ENCODE peak calls at places on chromosomes 3 and 15, in eight cellular contexts. One of them, this sample, is unnamed. For H3K4me1 and H3K9me3, the result is how much of the 10 kb centered on the place peaks cover.

GRCh38 chr3:173789530-173789929 is 392.0 kb downstream of the NLGN1 start:
- DNase-seq in K562: no peak
- DNase-seq in neural progenitor cell: no peak
- DNase-seq in heart left ventricle: no peak
- DNase-seq in fibroblast of lung: peak
- DNase-seq in vagina: no peak
- DNase-seq in prostate gland: no peak
- DNase-seq in PC-9: no peak
- DNase-seq in this sample: no peak

GRCh38 chr3:127090218-127091160 is 102.4 kb upstream of the PRR23E start:
- DNase-seq in PC-9: no peak
- DNase-seq in prostate gland: no peak
- DNase-seq in vagina: no peak
- DNase-seq in K562: no peak
- DNase-seq in heart left ventricle: peak
- DNase-seq in fibroblast of lung: no peak
- DNase-seq in neural progenitor cell: no peak
- DNase-seq in this sample: no peak

GRCh38 chr15:62068071-62068786 is 1.5 kb downstream of the C2CD4A start:
- DNase-seq in PC-9: peak
- DNase-seq in vagina: no peak
- DNase-seq in fibroblast of lung: peak
- DNase-seq in K562: peak
- DNase-seq in prostate gland: peak
- DNase-seq in heart left ventricle: peak
- DNase-seq in neural progenitor cell: peak
- DNase-seq in this sample: peak

GRCh38 chr3:52606373-52607085 is 70.1 kb downstream of the UQCC5 start:
- DNase-seq in prostate gland: peak
- DNase-seq in K562: no peak
- DNase-seq in fibroblast of lung: peak
- DNase-seq in heart left ventricle: no peak
- DNase-seq in PC-9: peak
- DNase-seq in neural progenitor cell: no peak
- DNase-seq in vagina: no peak
- DNase-seq in this sample: peak

GRCh38 chr3:122745365-122746021 is 48.1 kb downstream of the HSPBAP1 start:
- DNase-seq in K562: no peak
- DNase-seq in fibroblast of lung: peak
- DNase-seq in vagina: no peak
- DNase-seq in neural progenitor cell: no peak
- DNase-seq in PC-9: no peak
- DNase-seq in heart left ventricle: no peak
- DNase-seq in prostate gland: no peak
- DNase-seq in this sample: no peak

GRCh38 chr3:31802981-31803380 is 178.1 kb downstream of the OSBPL10 start:
- DNase-seq in fibroblast of lung: no peak
- DNase-seq in vagina: no peak
- DNase-seq in PC-9: no peak
- DNase-seq in prostate gland: no peak
- DNase-seq in neural progenitor cell: no peak
- DNase-seq in heart left ventricle: no peak
- DNase-seq in K562: no peak
- DNase-seq in this sample: no peak

GRCh38 chr3:133474251-133474801 is 74.5 kb downstream of the BFSP2 start:
- DNase-seq in prostate gland: peak
- DNase-seq in PC-9: no peak
- DNase-seq in fibroblast of lung: peak
- DNase-seq in vagina: no peak
- DNase-seq in K562: no peak
- DNase-seq in neural progenitor cell: peak
- DNase-seq in heart left ventricle: peak
- DNase-seq in this sample: peak

GRCh38 chr3:49799761-49800160 is at the start of gene CDHR4:
- DNase-seq in vagina: no peak
- DNase-seq in PC-9: peak
- DNase-seq in K562: no peak
- DNase-seq in neural progenitor cell: no peak
- DNase-seq in prostate gland: no peak
- DNase-seq in heart left ventricle: no peak
- DNase-seq in fibroblast of lung: peak
- DNase-seq in this sample: no peak

GRCh38 chr3:190024912-190025311 is 95.8 kb downstream of the P3H2 start:
- DNase-seq in PC-9: no peak
- DNase-seq in K562: no peak
- DNase-seq in fibroblast of lung: peak
- DNase-seq in heart left ventricle: no peak
- DNase-seq in neural progenitor cell: no peak
- DNase-seq in prostate gland: no peak
- DNase-seq in vagina: no peak
- DNase-seq in this sample: no peak

GRCh38 chr3:46950661-46951241 is 25.8 kb downstream of the CCDC12 start:
- DNase-seq in K562: no peak
- DNase-seq in fibroblast of lung: no peak
- DNase-seq in PC-9: no peak
- DNase-seq in neural progenitor cell: no peak
- DNase-seq in prostate gland: no peak
- DNase-seq in vagina: no peak
- DNase-seq in heart left ventricle: no peak
- DNase-seq in this sample: no peak
- H3K4me1 ChIP-seq in K562: half or more
- H3K4me1 ChIP-seq in fibroblast of lung: under half
- H3K4me1 ChIP-seq in PC-9: under half
- H3K4me1 ChIP-seq in neural progenitor cell: under half
- H3K4me1 ChIP-seq in prostate gland: under half
- H3K4me1 ChIP-seq in vagina: half or more
- H3K4me1 ChIP-seq in heart left ventricle: under half
- H3K4me1 ChIP-seq in this sample: half or more

DNA sequence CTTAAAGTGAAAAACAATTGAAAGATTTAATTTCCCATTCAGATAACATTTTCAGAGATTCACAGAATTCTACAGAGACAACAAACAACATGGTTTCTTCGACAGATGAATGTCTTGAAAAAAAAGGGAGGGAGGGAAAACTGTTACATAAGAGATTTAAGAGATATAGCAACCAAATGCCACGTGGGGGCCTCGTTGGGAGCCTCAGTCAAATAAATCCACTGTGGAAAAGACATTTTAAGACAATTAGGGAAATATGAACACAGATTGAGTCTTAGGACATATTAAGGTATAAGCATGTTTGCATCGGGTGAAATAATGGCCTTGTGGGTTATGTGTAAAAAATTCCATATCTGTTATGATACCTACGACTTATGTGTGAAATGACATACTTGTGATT is 5.0 kb upstream of the PRRT3 start:
- DNase-seq in prostate gland: no peak
- DNase-seq in heart left ventricle: no peak
- DNase-seq in K562: no peak
- DNase-seq in neural progenitor cell: no peak
- DNase-seq in PC-9: no peak
- DNase-seq in vagina: no peak
- DNase-seq in fibroblast of lung: peak
- DNase-seq in this sample: no peak
- TF ChIP-seq CTCF in prostate gland: no peak
- TF ChIP-seq CTCF in heart left ventricle: no peak
- TF ChIP-seq CTCF in K562: peak
- TF ChIP-seq CTCF in neural progenitor cell: peak
- TF ChIP-seq CTCF in PC-9: no peak
- TF ChIP-seq CTCF in vagina: no peak
- TF ChIP-seq CTCF in fibroblast of lung: peak
- TF ChIP-seq CTCF in this sample: no peak

GRCh38 chr15:96369351-96369750 is 38.9 kb downstream of the NR2F2 start:
- DNase-seq in PC-9: no peak
- DNase-seq in vagina: no peak
- DNase-seq in prostate gland: no peak
- DNase-seq in neural progenitor cell: no peak
- DNase-seq in K562: no peak
- DNase-seq in heart left ventricle: peak
- DNase-seq in fibroblast of lung: no peak
- DNase-seq in this sample: no peak

GRCh38 chr15:96372554-96372953 is 42.1 kb downstream of the NR2F2 start:
- DNase-seq in fibroblast of lung: no peak
- DNase-seq in heart left ventricle: no peak
- DNase-seq in prostate gland: no peak
- DNase-seq in PC-9: no peak
- DNase-seq in K562: no peak
- DNase-seq in neural progenitor cell: no peak
- DNase-seq in vagina: no peak
- DNase-seq in this sample: no peak

GRCh38 chr15:96369825-96370621 is 39.5 kb downstream of the NR2F2 start:
- DNase-seq in PC-9: no peak
- DNase-seq in K562: no peak
- DNase-seq in vagina: no peak
- DNase-seq in heart left ventricle: no peak
- DNase-seq in prostate gland: no peak
- DNase-seq in neural progenitor cell: peak
- DNase-seq in fibroblast of lung: no peak
- DNase-seq in this sample: no peak

DNA sequence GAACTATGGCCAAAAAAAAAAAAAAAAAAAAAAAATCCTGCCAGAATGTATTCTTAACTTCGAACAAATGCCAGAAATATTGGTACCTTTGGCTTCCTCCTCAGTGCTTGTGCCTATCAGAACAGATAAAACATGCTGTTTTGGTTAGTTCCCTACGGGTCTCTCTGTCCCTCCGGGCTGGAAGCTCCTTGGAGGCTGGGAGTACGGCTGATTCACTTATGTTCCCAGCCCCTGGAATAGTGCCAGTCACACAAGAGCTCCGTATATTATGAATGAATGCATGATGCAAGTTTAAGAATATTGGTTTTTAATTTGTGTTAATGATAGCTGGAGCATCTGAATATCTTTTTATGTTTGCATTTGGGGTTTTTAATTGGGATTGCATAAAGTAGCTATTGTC is 44.0 kb downstream of the NR2F2 start:
- DNase-seq in fibroblast of lung: no peak
- DNase-seq in PC-9: no peak
- DNase-seq in vagina: no peak
- DNase-seq in heart left ventricle: no peak
- DNase-seq in K562: no peak
- DNase-seq in neural progenitor cell: no peak
- DNase-seq in prostate gland: no peak
- DNase-seq in this sample: no peak
- H3K9me3 ChIP-seq in fibroblast of lung: under half
- H3K9me3 ChIP-seq in PC-9: under half
- H3K9me3 ChIP-seq in vagina: under half
- H3K9me3 ChIP-seq in heart left ventricle: under half
- H3K9me3 ChIP-seq in K562: under half
- H3K9me3 ChIP-seq in neural progenitor cell: under half
- H3K9me3 ChIP-seq in prostate gland: under half
- H3K9me3 ChIP-seq in this sample: under half

DNA sequence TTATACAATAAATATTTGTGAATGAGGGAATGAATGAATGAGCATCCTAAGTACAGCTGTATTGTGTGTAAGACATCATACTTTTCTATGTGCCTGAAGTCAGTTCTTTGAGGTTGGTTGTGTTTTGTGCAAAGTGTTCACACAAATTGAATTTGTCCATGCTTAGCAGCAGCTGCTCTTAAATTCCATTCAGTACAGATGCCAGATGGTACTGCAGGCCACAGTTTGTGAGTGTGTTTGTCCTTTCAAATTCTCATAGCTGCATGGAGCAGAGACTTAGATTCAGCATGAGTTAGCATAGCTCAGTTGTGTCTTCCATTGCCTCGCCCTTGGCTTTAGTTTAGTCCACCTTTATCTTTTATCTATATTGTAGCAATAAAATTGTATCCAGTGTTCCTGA is 3.8 kb upstream of the ZNF385D start:
- DNase-seq in vagina: no peak
- DNase-seq in K562: no peak
- DNase-seq in fibroblast of lung: no peak
- DNase-seq in heart left ventricle: no peak
- DNase-seq in PC-9: no peak
- DNase-seq in prostate gland: no peak
- DNase-seq in neural progenitor cell: no peak
- DNase-seq in this sample: no peak
- H3K4me1 ChIP-seq in vagina: under half
- H3K4me1 ChIP-seq in K562: under half
- H3K4me1 ChIP-seq in fibroblast of lung: under half
- H3K4me1 ChIP-seq in heart left ventricle: under half
- H3K4me1 ChIP-seq in PC-9: under half
- H3K4me1 ChIP-seq in prostate gland: under half
- H3K4me1 ChIP-seq in neural progenitor cell: under half
- H3K4me1 ChIP-seq in this sample: under half

DNA sequence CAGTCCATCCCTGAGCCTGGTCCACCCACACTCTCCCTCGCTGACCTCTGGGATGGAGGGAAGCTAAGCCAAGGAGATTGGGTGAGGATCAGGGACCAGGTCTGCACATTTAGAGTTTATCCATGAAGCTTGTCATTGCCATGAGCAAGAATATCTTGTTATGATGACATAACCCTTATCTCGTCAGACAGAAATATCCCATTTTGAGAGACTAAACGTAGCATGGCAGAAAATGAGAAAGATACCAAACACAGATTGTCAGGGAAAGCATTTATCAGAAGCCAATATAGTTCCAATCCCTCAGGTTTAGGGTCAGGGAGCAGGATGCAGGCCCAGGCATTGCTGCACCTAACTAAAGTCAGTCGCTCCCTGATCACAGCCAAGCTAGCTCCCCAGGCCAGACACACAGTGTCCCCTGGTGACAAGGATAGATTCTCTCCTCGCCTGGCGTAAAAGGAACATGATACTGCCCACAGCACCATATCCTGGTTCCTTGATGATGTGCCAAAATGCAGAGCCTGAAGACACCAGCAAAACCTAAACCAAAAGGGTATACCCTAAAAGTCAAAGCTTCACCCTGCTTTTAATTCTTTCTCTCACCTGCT is 66.9 kb downstream of the DCLK3 start:
- DNase-seq in heart left ventricle: no peak
- DNase-seq in PC-9: no peak
- DNase-seq in neural progenitor cell: peak
- DNase-seq in K562: no peak
- DNase-seq in prostate gland: no peak
- DNase-seq in fibroblast of lung: no peak
- DNase-seq in vagina: no peak
- DNase-seq in this sample: no peak
- TF ChIP-seq CTCF in heart left ventricle: no peak
- TF ChIP-seq CTCF in PC-9: no peak
- TF ChIP-seq CTCF in neural progenitor cell: peak
- TF ChIP-seq CTCF in K562: peak
- TF ChIP-seq CTCF in prostate gland: peak
- TF ChIP-seq CTCF in fibroblast of lung: no peak
- TF ChIP-seq CTCF in vagina: no peak
- TF ChIP-seq CTCF in this sample: no peak